ENCODE peak calls at places on chromosomes 2 and 18, in five cellular contexts. K is GM12891, Y is WTC11, N is T-helper 22 cell, P is mammary epithelial cell. Q is an unnamed sample.

GRCh38 chr2:97758131-97758705 is 44.8 kb downstream of the ZAP70 start:
- DNase-seq in K (no peak), Y (no peak), N (no peak), P (no peak), Q (no peak)

GRCh38 chr2:143261986-143262784 is 133.0 kb downstream of the ARHGAP15 start:
- DNase-seq in K (no peak), Y (no peak), N (peak; percentile 65), P (no peak), Q (no peak)

GRCh38 chr18:61882296-61883004 is 10.4 kb downstream of the RNF152 start:
- DNase-seq in K (no peak), Y (no peak), N (no peak), P (peak; percentile 51), Q (peak; percentile 57)

GRCh38 chr2:162301151-162301804 is 17.2 kb downstream of the IFIH1 start:
- DNase-seq in K (no peak), Y (peak; percentile 20), N (no peak), P (peak; percentile 33), Q (peak; percentile 72)

GRCh38 chr2:83273322-83273721 is 1185.8 kb downstream of the SUCLG1 start:
- DNase-seq in K (no peak), Y (no peak), N (no peak), P (no peak), Q (no peak)

GRCh38 chr2:26018184-26018716 is 15.6 kb upstream of the RAB10 start:
- DNase-seq in K (no peak), Y (peak; percentile 47), N (no peak), P (peak; percentile 95), Q (peak; percentile 92)

GRCh38 chr18:56245856-56246575 is 392.4 kb downstream of the TXNL1 start:
- DNase-seq in K (no peak), Y (no peak), N (no peak), P (no peak), Q (peak; percentile 70)

GRCh38 chr2:159795781-159796667 is 2.0 kb downstream of the CD302 start:
- DNase-seq in K (no peak), Y (no peak), N (no peak), P (no peak), Q (no peak)

GRCh38 chr2:175366814-175367213 is 185.3 kb upstream of the ATP5MC3 start:
- DNase-seq in K (peak; percentile 1), Y (peak; percentile 45), N (no peak), P (peak; percentile 24), Q (peak; percentile 72)

GRCh38 chr2:63581266-63581961 is 6.9 kb downstream of the WDPCP start:
- DNase-seq in K (no peak), Y (no peak), N (no peak), P (peak; percentile 49), Q (peak; percentile 18)

GRCh38 chr2:175111200-175111657 is 56.8 kb downstream of the ATF2 start:
- DNase-seq in K (no peak), Y (no peak), N (no peak), P (peak; percentile 34), Q (peak; percentile 75)

GRCh38 chr2:101657787-101658186 is 39.7 kb upstream of the MAP4K4 start:
- DNase-seq in K (no peak), Y (peak; percentile 13), N (no peak), P (no peak), Q (no peak)

GRCh38 chr2:190987116-190987515 is 26.9 kb downstream of the STAT1 start:
- DNase-seq in K (no peak), Y (no peak), N (no peak), P (no peak), Q (no peak)

GRCh38 chr18:69958422-69958821 is 10.7 kb upstream of the CD226 start:
- DNase-seq in K (no peak), Y (no peak), N (no peak), P (no peak), Q (no peak)

GRCh38 chr2:199309973-199310372 is 147.8 kb downstream of the SATB2 start:
- DNase-seq in K (no peak), Y (no peak), N (no peak), P (no peak), Q (no peak)

GRCh38 chr2:15810451-15811150 is 129.7 kb upstream of the MYCN start:
- DNase-seq in K (no peak), Y (no peak), N (no peak), P (no peak), Q (no peak)

GRCh38 chr2:61262699-61263098 is 100.7 kb downstream of the C2orf74 start:
- DNase-seq in K (no peak), Y (no peak), N (no peak), P (peak; percentile 64), Q (peak; percentile 74)